ENCODE peak calls at places on chromosomes 3 and 15, in four cellular contexts. One of them, this sample, is unnamed.

GRCh38 chr15:71219101-71219500 is 103.8 kb downstream of the THSD4 start:
- DNase-seq in kidney epithelial cell: no peak
- DNase-seq in HCT116: no peak
- DNase-seq in GM12865: no peak
- DNase-seq in this sample: no peak

GRCh38 chr3:186644683-186645082 is 4.5 kb downstream of the FETUB start:
- DNase-seq in HCT116: no peak
- DNase-seq in kidney epithelial cell: no peak
- DNase-seq in GM12865: no peak
- DNase-seq in this sample: no peak

GRCh38 chr3:159751754-159752153 is 236.9 kb upstream of the IL12A start:
- DNase-seq in kidney epithelial cell: no peak
- DNase-seq in GM12865: no peak
- DNase-seq in HCT116: no peak
- DNase-seq in this sample: no peak

GRCh38 chr15:56342653-56343052 is 22.6 kb upstream of the TEX9 start:
- DNase-seq in kidney epithelial cell: no peak
- DNase-seq in GM12865: no peak
- DNase-seq in HCT116: no peak
- DNase-seq in this sample: no peak

GRCh38 chr3:162525052-162525451 is 1028.4 kb downstream of the OTOL1 start:
- DNase-seq in HCT116: no peak
- DNase-seq in GM12865: no peak
- DNase-seq in kidney epithelial cell: peak
- DNase-seq in this sample: no peak

GRCh38 chr15:88982304-88982945 is 69.2 kb upstream of the MFGE8 start:
- DNase-seq in GM12865: peak
- DNase-seq in kidney epithelial cell: no peak
- DNase-seq in HCT116: no peak
- DNase-seq in this sample: peak

GRCh38 chr15:72013703-72014102 is 104.2 kb downstream of the MYO9A start:
- DNase-seq in GM12865: no peak
- DNase-seq in kidney epithelial cell: no peak
- DNase-seq in HCT116: no peak
- DNase-seq in this sample: no peak

GRCh38 chr15:89364341-89364740 is 29.7 kb upstream of the POLG start:
- DNase-seq in GM12865: no peak
- DNase-seq in HCT116: no peak
- DNase-seq in kidney epithelial cell: no peak
- DNase-seq in this sample: no peak

GRCh38 chr3:152301745-152302181 is 33.0 kb downstream of the MBNL1 start:
- DNase-seq in HCT116: no peak
- DNase-seq in kidney epithelial cell: no peak
- DNase-seq in GM12865: peak
- DNase-seq in this sample: no peak

GRCh38 chr3:14761121-14761672 is 57.6 kb upstream of the FGD5 start:
- DNase-seq in HCT116: no peak
- DNase-seq in GM12865: no peak
- DNase-seq in kidney epithelial cell: no peak
- DNase-seq in this sample: no peak
- TF ChIP-seq CTCF in HCT116: peak
- TF ChIP-seq CTCF in GM12865: no peak
- TF ChIP-seq CTCF in kidney epithelial cell: no peak
- TF ChIP-seq CTCF in this sample: no peak

DNA sequence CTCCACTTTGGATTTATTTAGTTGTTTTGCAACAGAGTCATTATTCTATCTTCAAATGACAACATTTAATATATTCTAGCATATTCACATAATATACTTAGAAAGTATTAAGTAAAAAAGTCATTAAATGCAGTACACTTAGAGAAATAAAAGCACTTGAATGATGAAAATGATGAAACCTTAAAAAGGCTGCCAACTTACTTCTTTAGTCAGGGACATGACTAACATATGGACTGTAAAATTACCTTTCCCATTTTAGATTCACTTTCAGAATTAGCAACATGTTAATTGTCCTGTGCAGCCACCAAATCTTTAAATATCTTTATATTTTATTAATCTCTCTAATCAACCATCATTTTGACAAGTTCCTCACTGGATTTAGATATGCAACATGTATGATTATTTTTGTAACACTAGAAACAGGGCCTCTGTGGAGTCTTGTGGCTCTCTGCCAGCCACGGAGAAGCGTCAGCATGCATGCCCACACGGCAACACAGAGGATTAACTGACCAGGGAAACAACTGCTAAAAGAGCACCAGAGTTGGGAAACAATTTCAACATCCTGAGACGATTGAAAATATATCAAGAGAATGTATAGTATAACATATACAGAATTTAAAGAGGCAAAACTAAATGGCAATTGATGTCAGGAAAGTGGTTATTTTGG is 95.7 kb downstream of the ANO10 start:
- DNase-seq in GM12865: no peak
- DNase-seq in HCT116: no peak
- DNase-seq in kidney epithelial cell: no peak
- DNase-seq in this sample: no peak
- TF ChIP-seq CTCF in GM12865: no peak
- TF ChIP-seq CTCF in HCT116: no peak
- TF ChIP-seq CTCF in kidney epithelial cell: no peak
- TF ChIP-seq CTCF in this sample: no peak

DNA sequence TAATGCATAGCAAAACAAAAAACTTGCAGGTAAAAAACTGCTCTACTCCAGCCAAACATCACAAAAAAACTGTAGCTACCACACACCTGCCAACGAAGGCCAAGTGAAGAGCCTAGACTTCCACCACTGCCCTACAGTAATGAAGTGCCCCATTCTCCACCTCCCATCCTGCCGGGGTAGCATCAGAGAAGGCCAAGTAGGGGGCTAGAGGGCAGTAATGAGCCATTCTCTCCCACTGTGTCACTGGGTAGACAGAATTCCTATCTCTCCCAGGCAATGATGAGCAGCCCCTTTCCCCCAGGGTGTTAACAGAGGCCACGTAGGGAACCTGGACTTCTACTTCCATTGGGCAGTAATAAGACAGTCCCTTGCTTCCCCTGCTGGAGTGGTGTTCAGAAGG is 9.5 kb downstream of the SEC22C start:
- DNase-seq in GM12865: peak
- DNase-seq in HCT116: peak
- DNase-seq in kidney epithelial cell: no peak
- DNase-seq in this sample: peak
- TF ChIP-seq CTCF in GM12865: peak
- TF ChIP-seq CTCF in HCT116: peak
- TF ChIP-seq CTCF in kidney epithelial cell: peak
- TF ChIP-seq CTCF in this sample: peak

DNA sequence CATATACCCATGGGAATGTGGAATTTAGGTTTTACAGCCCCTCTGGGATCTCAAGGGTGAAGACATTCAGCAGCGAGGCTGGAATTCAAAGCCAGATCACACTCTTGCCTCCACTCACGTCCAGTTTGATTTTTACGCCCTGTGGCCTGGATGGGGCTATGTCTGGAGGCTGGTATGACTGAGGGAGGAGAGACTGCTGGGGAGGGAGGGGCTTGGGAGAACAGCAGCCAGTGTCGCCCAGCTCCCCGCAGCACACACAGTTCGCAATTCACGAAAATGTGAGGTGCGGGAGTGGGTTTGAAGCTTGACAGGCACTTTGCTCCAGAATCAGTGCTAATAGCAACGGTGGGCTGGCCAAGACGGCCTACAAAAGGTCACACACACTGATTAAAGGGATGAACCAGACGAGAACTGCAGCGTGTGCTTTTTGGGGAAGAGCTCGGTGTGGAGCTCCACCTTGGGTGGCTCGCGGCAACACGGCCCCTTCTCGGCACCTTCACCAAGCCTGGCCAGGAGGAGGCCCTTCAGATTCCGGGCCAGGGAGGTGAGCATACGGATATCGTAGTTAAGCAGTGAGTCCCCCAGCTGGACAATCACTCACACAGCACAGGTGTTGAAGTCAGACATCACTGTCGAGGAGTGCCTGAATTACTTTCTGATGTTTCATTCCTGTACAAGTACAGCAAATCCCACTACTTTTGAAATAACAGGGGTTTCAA is 16.4 kb downstream of the EHD4 start:
- DNase-seq in GM12865: no peak
- DNase-seq in kidney epithelial cell: no peak
- DNase-seq in HCT116: no peak
- DNase-seq in this sample: no peak
- TF ChIP-seq CTCF in GM12865: no peak
- TF ChIP-seq CTCF in kidney epithelial cell: peak
- TF ChIP-seq CTCF in HCT116: no peak
- TF ChIP-seq CTCF in this sample: no peak